ENCODE peak calls at places on chromosomes 13 and 19, in ten cellular contexts. W, G, O, H, Y, L, Z, J, Q and D are unnamed samples. For H3K4me1, the result is how much of the 10 kb centered on the place peaks cover.

GRCh38 chr19:39445258-39446071 is at the start of gene SUPT5H:
- DNase-seq in W (peak), G (peak), O (peak), H (peak), Y (peak), L (peak), Z (peak), J (peak), Q (peak), D (peak)

GRCh38 chr19:17610384-17610783 is 54.9 kb downstream of the COLGALT1 start:
- DNase-seq in W (no peak), G (no peak), O (peak), H (no peak), Y (no peak), L (no peak), Z (no peak), J (peak), Q (no peak), D (no peak)

GRCh38 chr13:95137096-95137495 is 164.2 kb downstream of the ABCC4 start:
- DNase-seq in W (no peak), G (no peak), O (no peak), H (no peak), Y (no peak), L (no peak), Z (no peak), J (no peak), Q (no peak), D (no peak)

GRCh38 chr13:106528711-106529414 is 6.6 kb downstream of the EFNB2 start:
- DNase-seq in W (no peak), G (no peak), O (no peak), H (no peak), Y (no peak), L (peak), Z (no peak), J (no peak), Q (no peak), D (no peak)

GRCh38 chr19:42216653-42217521 is 590 bp downstream of the DEDD2 start:
- DNase-seq in W (no peak), G (peak), O (peak), H (peak), Y (peak), L (peak), Z (peak), J (peak), Q (no peak), D (no peak)

GRCh38 chr13:102017248-102017647 is 384.6 kb downstream of the FGF14 start:
- DNase-seq in W (no peak), G (no peak), O (no peak), H (no peak), Y (no peak), L (no peak), Z (no peak), J (no peak), Q (no peak), D (no peak)

GRCh38 chr19:51166846-51167490 is 24.9 kb downstream of the SIGLEC7 start:
- DNase-seq in W (peak), G (no peak), O (no peak), H (peak), Y (no peak), L (no peak), Z (peak), J (no peak), Q (no peak), D (peak)

GRCh38 chr19:33100894-33101644 is 20.1 kb downstream of the GPATCH1 start:
- DNase-seq in W (no peak), G (no peak), O (peak), H (peak), Y (no peak), L (no peak), Z (no peak), J (peak), Q (no peak), D (no peak)

GRCh38 chr19:33515921-33516320 is 5.7 kb downstream of the PEPD start:
- DNase-seq in W (no peak), G (no peak), O (no peak), H (no peak), Y (no peak), L (no peak), Z (no peak), J (no peak), Q (no peak), D (no peak)

GRCh38 chr13:98749501-98749900 is 3.0 kb downstream of the SLC15A1 start:
- DNase-seq in W (no peak), G (no peak), O (no peak), H (no peak), Y (no peak), L (no peak), Z (no peak), J (no peak), Q (no peak), D (no peak)

GRCh38 chr19:10325732-10326131 is 7.6 kb downstream of the RAVER1 start:
- DNase-seq in W (no peak), G (no peak), O (no peak), H (no peak), Y (no peak), L (no peak), Z (no peak), J (no peak), Q (no peak), D (no peak)

GRCh38 chr13:107900775-107901174 is 314.6 kb downstream of the LIG4 start:
- DNase-seq in W (no peak), G (no peak), O (no peak), H (no peak), Y (no peak), L (no peak), Z (no peak), J (no peak), Q (no peak), D (no peak)

GRCh38 chr13:85864963-85865530 is 65.8 kb upstream of the SLITRK6 start:
- DNase-seq in W (no peak), G (no peak), O (no peak), H (no peak), Y (no peak), L (peak), Z (no peak), J (peak), Q (no peak), D (no peak)

GRCh38 chr13:67355791-67356190 is 125.7 kb upstream of the PCDH9 start:
- DNase-seq in W (no peak), G (no peak), O (no peak), H (no peak), Y (no peak), L (no peak), Z (no peak), J (no peak), Q (no peak), D (no peak)
- TF ChIP-seq CTCF in W (no peak), G (no peak), O (no peak), H (no peak), Y (no peak), L (no peak), Z (no peak), J (no peak), Q (no peak), D (no peak)

GRCh38 chr19:35776102-35776788 is 881 bp downstream of the ARHGAP33 start:
- DNase-seq in W (no peak), G (no peak), O (no peak), H (no peak), Y (no peak), L (peak), Z (no peak), J (no peak), Q (no peak), D (no peak)
- H3K4me3 ChIP-seq in W (peak), G (peak), O (peak), H (peak), Y (peak), L (peak), Z (peak), J (peak), Q (peak), D (no peak)

GRCh38 chr19:5578094-5578846 is 10.5 kb upstream of the TINCR start:
- DNase-seq in W (no peak), G (peak), O (peak), H (peak), Y (peak), L (peak), Z (peak), J (peak), Q (peak), D (peak)

GRCh38 chr19:5579697-5580096 is 11.9 kb upstream of the TINCR start:
- DNase-seq in W (no peak), G (no peak), O (no peak), H (no peak), Y (no peak), L (no peak), Z (no peak), J (no peak), Q (no peak), D (no peak)

GRCh38 chr19:5575553-5575952 is 7.8 kb upstream of the TINCR start:
- DNase-seq in W (no peak), G (no peak), O (no peak), H (no peak), Y (no peak), L (no peak), Z (no peak), J (no peak), Q (no peak), D (no peak)

GRCh38 chr19:5580116-5580515 is 12.4 kb upstream of the TINCR start:
- DNase-seq in W (no peak), G (no peak), O (no peak), H (no peak), Y (no peak), L (no peak), Z (no peak), J (no peak), Q (no peak), D (no peak)

GRCh38 chr19:5579286-5579685 is 11.5 kb upstream of the TINCR start:
- DNase-seq in W (no peak), G (no peak), O (no peak), H (no peak), Y (no peak), L (no peak), Z (no peak), J (no peak), Q (no peak), D (no peak)
- H3K4me1 ChIP-seq in W (under half), G (under half), O (under half), H (under half), Y (under half), L (under half), Z (under half), J (under half), Q (under half), D (under half)

GRCh38 chr19:8643860-8644653 is 13.6 kb downstream of the NFILZ start:
- DNase-seq in W (no peak), G (no peak), O (no peak), H (no peak), Y (no peak), L (no peak), Z (no peak), J (no peak), Q (no peak), D (no peak)
- TF ChIP-seq CTCF in W (no peak), G (no peak), O (no peak), H (no peak), Y (no peak), L (no peak), Z (no peak), J (no peak), Q (no peak), D (no peak)

GRCh38 chr13:18233783-18234299 is 947.8 kb downstream of the TUBA3C start:
- DNase-seq in W (no peak), G (no peak), O (no peak), H (no peak), Y (no peak), L (no peak), Z (no peak), J (no peak), Q (no peak), D (no peak)
- H3K4me3 ChIP-seq in W (no peak), G (no peak), O (no peak), H (no peak), Y (no peak), L (no peak), Z (no peak), J (no peak), Q (no peak), D (no peak)

DNA sequence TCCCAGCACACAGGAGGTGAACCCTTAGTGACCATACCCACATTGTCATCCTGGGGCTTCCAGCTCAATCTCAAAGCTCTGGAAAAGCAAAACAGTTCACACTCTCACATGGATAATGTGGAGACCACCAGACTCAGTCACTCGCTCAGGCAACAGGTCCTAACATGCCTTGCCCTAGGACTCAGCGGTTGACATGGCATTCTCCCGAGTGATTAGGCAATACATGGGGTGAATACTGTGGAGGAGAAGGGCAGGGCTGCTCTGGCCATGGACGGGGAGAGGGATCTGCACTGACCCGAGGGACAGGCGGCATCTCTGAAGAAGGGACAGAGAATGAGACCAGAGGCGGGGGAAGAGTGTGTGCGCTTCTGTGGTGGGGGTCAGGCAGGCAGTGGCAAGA is 44.4 kb upstream of the EPHX3 start:
- DNase-seq in W (no peak), G (no peak), O (no peak), H (no peak), Y (no peak), L (no peak), Z (no peak), J (no peak), Q (no peak), D (peak)
- H3K4me1 ChIP-seq in W (half or more), G (under half), O (under half), H (under half), Y (half or more), L (under half), Z (half or more), J (half or more), Q (under half), D (half or more)

GRCh38 chr19:30924670-30925069 is 424.6 kb downstream of the TSHZ3 start:
- DNase-seq in W (no peak), G (no peak), O (no peak), H (no peak), Y (no peak), L (no peak), Z (no peak), J (no peak), Q (no peak), D (no peak)
- TF ChIP-seq CTCF in W (no peak), G (no peak), O (no peak), H (no peak), Y (no peak), L (no peak), Z (no peak), J (no peak), Q (no peak), D (no peak)

GRCh38 chr19:54162884-54163283 is 3.4 kb upstream of the LENG1 start:
- DNase-seq in W (no peak), G (no peak), O (no peak), H (no peak), Y (no peak), L (no peak), Z (no peak), J (no peak), Q (no peak), D (no peak)
- H3K4me3 ChIP-seq in W (no peak), G (no peak), O (peak), H (peak), Y (peak), L (no peak), Z (peak), J (no peak), Q (peak), D (no peak)